ENCODE peak calls at places on chromosomes 13 and 19, in eight cellular contexts. One of them, this sample, is unnamed.

GRCh38 chr13:51520524-51520923 is 63.7 kb upstream of the WDFY2 start:
- DNase-seq in uterus: no peak
- DNase-seq in astrocyte: peak; percentile 47
- DNase-seq in PC-3: peak; percentile 45
- DNase-seq in heart right ventricle: no peak
- DNase-seq in stomach: no peak
- DNase-seq in breast epithelium: no peak
- DNase-seq in IMR-90: peak; percentile 80
- DNase-seq in this sample: peak; percentile 86

GRCh38 chr13:109785892-109786450 is 412 bp downstream of the IRS2 start:
- DNase-seq in uterus: no peak
- DNase-seq in astrocyte: no peak
- DNase-seq in PC-3: no peak
- DNase-seq in heart right ventricle: no peak
- DNase-seq in stomach: no peak
- DNase-seq in breast epithelium: no peak
- DNase-seq in IMR-90: no peak
- DNase-seq in this sample: no peak

GRCh38 chr13:40440990-40441820 is 225.2 kb downstream of the FOXO1 start:
- DNase-seq in uterus: peak; percentile 69
- DNase-seq in astrocyte: peak; percentile 29
- DNase-seq in PC-3: no peak
- DNase-seq in heart right ventricle: peak; percentile 83
- DNase-seq in stomach: peak; percentile 88
- DNase-seq in breast epithelium: peak; percentile 73
- DNase-seq in IMR-90: no peak
- DNase-seq in this sample: peak; percentile 75

GRCh38 chr13:28492527-28493367 is 2.2 kb downstream of the FLT1 start:
- DNase-seq in uterus: no peak
- DNase-seq in astrocyte: no peak
- DNase-seq in PC-3: no peak
- DNase-seq in heart right ventricle: no peak
- DNase-seq in stomach: no peak
- DNase-seq in breast epithelium: no peak
- DNase-seq in IMR-90: no peak
- DNase-seq in this sample: no peak

GRCh38 chr13:39451860-39452301 is 151.1 kb downstream of the LHFPL6 start:
- DNase-seq in uterus: no peak
- DNase-seq in astrocyte: peak; percentile 30
- DNase-seq in PC-3: no peak
- DNase-seq in heart right ventricle: peak; percentile 63
- DNase-seq in stomach: no peak
- DNase-seq in breast epithelium: no peak
- DNase-seq in IMR-90: peak; percentile 30
- DNase-seq in this sample: peak; percentile 46

GRCh38 chr13:38763446-38764381 is 76.8 kb downstream of the FREM2 start:
- DNase-seq in uterus: no peak
- DNase-seq in astrocyte: peak; percentile 29
- DNase-seq in PC-3: peak; percentile 44
- DNase-seq in heart right ventricle: no peak
- DNase-seq in stomach: no peak
- DNase-seq in breast epithelium: no peak
- DNase-seq in IMR-90: peak; percentile 33
- DNase-seq in this sample: no peak

GRCh38 chr13:35500071-35500595 is 23.6 kb upstream of the MAB21L1 start:
- DNase-seq in uterus: no peak
- DNase-seq in astrocyte: no peak
- DNase-seq in PC-3: no peak
- DNase-seq in heart right ventricle: no peak
- DNase-seq in stomach: no peak
- DNase-seq in breast epithelium: no peak
- DNase-seq in IMR-90: no peak
- DNase-seq in this sample: no peak

GRCh38 chr19:33472696-33473624 is 48.6 kb downstream of the PEPD start:
- DNase-seq in uterus: peak; percentile 23
- DNase-seq in astrocyte: peak; percentile 99
- DNase-seq in PC-3: peak; percentile 85
- DNase-seq in heart right ventricle: no peak
- DNase-seq in stomach: no peak
- DNase-seq in breast epithelium: no peak
- DNase-seq in IMR-90: peak; percentile 99
- DNase-seq in this sample: peak; percentile 93

GRCh38 chr13:35630551-35631275 is 154.2 kb upstream of the MAB21L1 start:
- DNase-seq in uterus: no peak
- DNase-seq in astrocyte: peak; percentile 43
- DNase-seq in PC-3: peak; percentile 71
- DNase-seq in heart right ventricle: peak; percentile 7
- DNase-seq in stomach: no peak
- DNase-seq in breast epithelium: no peak
- DNase-seq in IMR-90: peak; percentile 70
- DNase-seq in this sample: peak; percentile 3

GRCh38 chr19:51001495-51001894 is at the start of gene KLK8:
- DNase-seq in uterus: no peak
- DNase-seq in astrocyte: no peak
- DNase-seq in PC-3: no peak
- DNase-seq in heart right ventricle: no peak
- DNase-seq in stomach: no peak
- DNase-seq in breast epithelium: no peak
- DNase-seq in IMR-90: no peak
- DNase-seq in this sample: no peak

GRCh38 chr19:5563941-5564612 is 3.7 kb downstream of the TINCR start:
- DNase-seq in uterus: no peak
- DNase-seq in astrocyte: no peak
- DNase-seq in PC-3: peak; percentile 58
- DNase-seq in heart right ventricle: no peak
- DNase-seq in stomach: no peak
- DNase-seq in breast epithelium: no peak
- DNase-seq in IMR-90: peak; percentile 37
- DNase-seq in this sample: peak; percentile 10

GRCh38 chr19:40754611-40755247 is 3.7 kb downstream of the SNRPA start:
- DNase-seq in uterus: no peak
- DNase-seq in astrocyte: no peak
- DNase-seq in PC-3: peak; percentile 14
- DNase-seq in heart right ventricle: no peak
- DNase-seq in stomach: peak; percentile 60
- DNase-seq in breast epithelium: no peak
- DNase-seq in IMR-90: peak; percentile 19
- DNase-seq in this sample: no peak

GRCh38 chr13:79898202-79898826 is 417.4 kb downstream of the NDFIP2 start:
- DNase-seq in uterus: no peak
- DNase-seq in astrocyte: no peak
- DNase-seq in PC-3: no peak
- DNase-seq in heart right ventricle: no peak
- DNase-seq in stomach: no peak
- DNase-seq in breast epithelium: no peak
- DNase-seq in IMR-90: no peak
- DNase-seq in this sample: no peak

GRCh38 chr13:20064128-20064527 is 96.7 kb downstream of the GJA3 start:
- DNase-seq in uterus: no peak
- DNase-seq in astrocyte: peak; percentile 60
- DNase-seq in PC-3: no peak
- DNase-seq in heart right ventricle: no peak
- DNase-seq in stomach: no peak
- DNase-seq in breast epithelium: no peak
- DNase-seq in IMR-90: peak; percentile 77
- DNase-seq in this sample: no peak

GRCh38 chr19:56091751-56092546 is 29.1 kb downstream of the ZNF787 start:
- DNase-seq in uterus: no peak
- DNase-seq in astrocyte: no peak
- DNase-seq in PC-3: no peak
- DNase-seq in heart right ventricle: no peak
- DNase-seq in stomach: no peak
- DNase-seq in breast epithelium: peak; percentile 66
- DNase-seq in IMR-90: no peak
- DNase-seq in this sample: peak; percentile 38

GRCh38 chr19:55673465-55673864 is 1.6 kb upstream of the EPN1 start:
- DNase-seq in uterus: no peak
- DNase-seq in astrocyte: no peak
- DNase-seq in PC-3: no peak
- DNase-seq in heart right ventricle: no peak
- DNase-seq in stomach: no peak
- DNase-seq in breast epithelium: no peak
- DNase-seq in IMR-90: no peak
- DNase-seq in this sample: no peak

GRCh38 chr13:110233682-110234280 is 73.2 kb downstream of the COL4A1 start:
- DNase-seq in uterus: no peak
- DNase-seq in astrocyte: no peak
- DNase-seq in PC-3: no peak
- DNase-seq in heart right ventricle: no peak
- DNase-seq in stomach: no peak
- DNase-seq in breast epithelium: no peak
- DNase-seq in IMR-90: no peak
- DNase-seq in this sample: no peak

GRCh38 chr19:46456930-46457329 is 14.4 kb downstream of the PNMA8A start:
- DNase-seq in uterus: no peak
- DNase-seq in astrocyte: no peak
- DNase-seq in PC-3: no peak
- DNase-seq in heart right ventricle: no peak
- DNase-seq in stomach: no peak
- DNase-seq in breast epithelium: no peak
- DNase-seq in IMR-90: no peak
- DNase-seq in this sample: no peak

GRCh38 chr13:97753269-97753668 is 200.2 kb upstream of the IPO5 start:
- DNase-seq in uterus: no peak
- DNase-seq in astrocyte: no peak
- DNase-seq in PC-3: no peak
- DNase-seq in heart right ventricle: no peak
- DNase-seq in stomach: no peak
- DNase-seq in breast epithelium: no peak
- DNase-seq in IMR-90: no peak
- DNase-seq in this sample: no peak

GRCh38 chr19:17671906-17672305 is 16.2 kb downstream of the UNC13A start:
- DNase-seq in uterus: no peak
- DNase-seq in astrocyte: no peak
- DNase-seq in PC-3: peak; percentile 68
- DNase-seq in heart right ventricle: no peak
- DNase-seq in stomach: no peak
- DNase-seq in breast epithelium: no peak
- DNase-seq in IMR-90: peak; percentile 37
- DNase-seq in this sample: peak; percentile 32

GRCh38 chr13:76836311-76836710 is 49.9 kb downstream of the KCTD12 start:
- DNase-seq in uterus: no peak
- DNase-seq in astrocyte: peak; percentile 73
- DNase-seq in PC-3: peak; percentile 56
- DNase-seq in heart right ventricle: no peak
- DNase-seq in stomach: no peak
- DNase-seq in breast epithelium: no peak
- DNase-seq in IMR-90: peak; percentile 70
- DNase-seq in this sample: no peak

GRCh38 chr19:53704011-53704410 is 72.2 kb downstream of the DPRX start:
- DNase-seq in uterus: no peak
- DNase-seq in astrocyte: no peak
- DNase-seq in PC-3: no peak
- DNase-seq in heart right ventricle: no peak
- DNase-seq in stomach: no peak
- DNase-seq in breast epithelium: no peak
- DNase-seq in IMR-90: no peak
- DNase-seq in this sample: no peak

GRCh38 chr13:50453238-50453637 is 390.3 kb downstream of the DLEU7 start:
- DNase-seq in uterus: no peak
- DNase-seq in astrocyte: no peak
- DNase-seq in PC-3: no peak
- DNase-seq in heart right ventricle: no peak
- DNase-seq in stomach: no peak
- DNase-seq in breast epithelium: no peak
- DNase-seq in IMR-90: peak; percentile 5
- DNase-seq in this sample: no peak

GRCh38 chr19:51614789-51615188 is 15.4 kb downstream of the SIGLEC5 start:
- DNase-seq in uterus: no peak
- DNase-seq in astrocyte: no peak
- DNase-seq in PC-3: no peak
- DNase-seq in heart right ventricle: no peak
- DNase-seq in stomach: no peak
- DNase-seq in breast epithelium: no peak
- DNase-seq in IMR-90: no peak
- DNase-seq in this sample: no peak

DNA sequence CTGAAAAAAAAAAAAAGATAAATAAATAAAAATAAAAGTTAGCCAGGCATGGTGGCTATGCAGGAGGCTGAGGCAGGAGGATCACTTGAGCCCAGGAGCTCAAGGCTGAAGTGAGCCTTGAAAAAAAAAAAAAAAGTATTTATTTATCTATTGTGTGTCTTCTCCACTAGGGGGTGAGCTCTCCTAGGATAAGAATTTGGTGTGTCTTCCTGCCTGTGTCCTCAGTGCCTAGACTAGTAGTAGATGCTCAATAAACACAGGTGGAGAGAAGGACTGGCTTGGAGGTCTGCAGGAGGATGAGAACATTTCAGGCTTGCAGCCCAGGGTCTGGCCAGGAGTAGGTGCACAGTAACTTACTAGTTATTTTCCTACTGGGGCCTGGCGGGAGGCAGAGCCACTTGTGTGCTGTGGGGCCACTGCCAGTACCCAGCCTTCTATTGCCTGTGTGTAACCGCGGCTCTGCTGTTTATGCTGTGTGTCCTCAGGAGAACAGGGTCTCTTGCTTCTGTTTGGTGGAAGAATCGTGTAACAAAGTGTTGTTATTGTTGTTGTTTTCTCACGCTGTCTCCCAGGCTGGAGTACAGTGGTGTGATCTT is 5.4 kb downstream of the LMTK3 start:
- DNase-seq in uterus: no peak
- DNase-seq in astrocyte: no peak
- DNase-seq in PC-3: peak; percentile 50
- DNase-seq in heart right ventricle: no peak
- DNase-seq in stomach: no peak
- DNase-seq in breast epithelium: no peak
- DNase-seq in IMR-90: peak; percentile 47
- DNase-seq in this sample: no peak
- H3K4me3 ChIP-seq in uterus: no peak overlapping the region
- H3K4me3 ChIP-seq in astrocyte: no peak overlapping the region
- H3K4me3 ChIP-seq in PC-3: no peak overlapping the region
- H3K4me3 ChIP-seq in heart right ventricle: no peak overlapping the region
- H3K4me3 ChIP-seq in stomach: no peak overlapping the region
- H3K4me3 ChIP-seq in breast epithelium: no peak overlapping the region
- H3K4me3 ChIP-seq in IMR-90: no peak overlapping the region
- H3K4me3 ChIP-seq in this sample: no peak overlapping the region

GRCh38 chr19:8806661-8807060 is 25.4 kb downstream of the ZNF558 start:
- DNase-seq in uterus: no peak
- DNase-seq in astrocyte: no peak
- DNase-seq in PC-3: no peak
- DNase-seq in heart right ventricle: no peak
- DNase-seq in stomach: no peak
- DNase-seq in breast epithelium: no peak
- DNase-seq in IMR-90: no peak
- DNase-seq in this sample: no peak
- H3K9me3 ChIP-seq in uterus: no peaks in the 10 kb centered on the region
- H3K9me3 ChIP-seq in astrocyte: peaks cover 46% of the 10 kb centered on the region
- H3K9me3 ChIP-seq in PC-3: peaks cover 53% of the 10 kb centered on the region
- H3K9me3 ChIP-seq in heart right ventricle: peaks cover 20% of the 10 kb centered on the region
- H3K9me3 ChIP-seq in stomach: peaks cover 100% of the 10 kb centered on the region
- H3K9me3 ChIP-seq in breast epithelium: peaks cover 97% of the 10 kb centered on the region
- H3K9me3 ChIP-seq in IMR-90: peaks cover 53% of the 10 kb centered on the region
- H3K9me3 ChIP-seq in this sample: peaks cover 76% of the 10 kb centered on the region

GRCh38 chr19:28727133-28727834 is 485.7 kb downstream of the UQCRFS1 start:
- DNase-seq in uterus: no peak
- DNase-seq in astrocyte: no peak
- DNase-seq in PC-3: no peak
- DNase-seq in heart right ventricle: no peak
- DNase-seq in stomach: no peak
- DNase-seq in breast epithelium: no peak
- DNase-seq in IMR-90: no peak
- DNase-seq in this sample: peak; percentile 75
- H3K27me3 ChIP-seq in uterus: no peaks in the 10 kb centered on the region
- H3K27me3 ChIP-seq in astrocyte: peaks cover 2% of the 10 kb centered on the region
- H3K27me3 ChIP-seq in PC-3: no peaks in the 10 kb centered on the region
- H3K27me3 ChIP-seq in heart right ventricle: peaks cover 32% of the 10 kb centered on the region
- H3K27me3 ChIP-seq in stomach: peaks cover 17% of the 10 kb centered on the region
- H3K27me3 ChIP-seq in breast epithelium: peaks cover 26% of the 10 kb centered on the region
- H3K27me3 ChIP-seq in IMR-90: peaks cover 3% of the 10 kb centered on the region
- H3K27me3 ChIP-seq in this sample: no peaks in the 10 kb centered on the region

GRCh38 chr19:14471436-14472187 is 3.5 kb downstream of the PTGER1 start:
- DNase-seq in uterus: no peak
- DNase-seq in astrocyte: no peak
- DNase-seq in PC-3: no peak
- DNase-seq in heart right ventricle: no peak
- DNase-seq in stomach: no peak
- DNase-seq in breast epithelium: no peak
- DNase-seq in IMR-90: no peak
- DNase-seq in this sample: no peak
- H3K4me3 ChIP-seq in uterus: no peak overlapping the region
- H3K4me3 ChIP-seq in astrocyte: no peak overlapping the region
- H3K4me3 ChIP-seq in PC-3: no peak overlapping the region
- H3K4me3 ChIP-seq in heart right ventricle: no peak overlapping the region
- H3K4me3 ChIP-seq in stomach: peak overlapping the region; percentile 30
- H3K4me3 ChIP-seq in breast epithelium: no peak overlapping the region
- H3K4me3 ChIP-seq in IMR-90: no peak overlapping the region
- H3K4me3 ChIP-seq in this sample: no peak overlapping the region

This sample was measured in MG63.